ENCODE peak calls at places on chromosomes 5 and 9, in five cellular contexts. D is left lung, O is cardiac fibroblast, A is AG04449, C is choroid plexus epithelial cell. S is an unnamed sample.

GRCh38 chr5:41925555-41925946 is 470 bp downstream of the FBXO4 start:
- DNase-seq in D (no peak), O (peak; percentile 53), A (no peak), C (peak; percentile 33), S (peak; percentile 56)

GRCh38 chr9:19161257-19162025 is 34.1 kb upstream of the PLIN2 start:
- DNase-seq in D (no peak), O (peak; percentile 98), A (peak; percentile 96), C (peak; percentile 99), S (peak; percentile 99)

GRCh38 chr5:171270136-171270535 is 38.9 kb upstream of the TLX3 start:
- DNase-seq in D (no peak), O (peak; percentile 27), A (no peak), C (peak; percentile 30), S (peak; percentile 2)

GRCh38 chr9:14530301-14530700 is 162.9 kb downstream of the ZDHHC21 start:
- DNase-seq in D (no peak), O (no peak), A (no peak), C (no peak), S (no peak)

GRCh38 chr5:129379406-129379805 is 80.7 kb upstream of the ADAMTS19 start:
- DNase-seq in D (no peak), O (peak; percentile 32), A (no peak), C (no peak), S (peak; percentile 42)

GRCh38 chr9:5072871-5073270 is 87.8 kb downstream of the JAK2 start:
- DNase-seq in D (peak; percentile 34), O (no peak), A (no peak), C (no peak), S (no peak)

GRCh38 chr5:154301726-154302125 is 111.2 kb downstream of the GALNT10 start:
- DNase-seq in D (no peak), O (no peak), A (no peak), C (no peak), S (no peak)

GRCh38 chr9:17349816-17350215 is 215.0 kb downstream of the CNTLN start:
- DNase-seq in D (no peak), O (peak; percentile 20), A (peak; percentile 61), C (peak; percentile 66), S (peak; percentile 14)

GRCh38 chr9:84667571-84668203 is 1.8 kb upstream of the NTRK2 start:
- DNase-seq in D (no peak), O (peak; percentile 47), A (no peak), C (peak; percentile 44), S (peak; percentile 19)

DNA sequence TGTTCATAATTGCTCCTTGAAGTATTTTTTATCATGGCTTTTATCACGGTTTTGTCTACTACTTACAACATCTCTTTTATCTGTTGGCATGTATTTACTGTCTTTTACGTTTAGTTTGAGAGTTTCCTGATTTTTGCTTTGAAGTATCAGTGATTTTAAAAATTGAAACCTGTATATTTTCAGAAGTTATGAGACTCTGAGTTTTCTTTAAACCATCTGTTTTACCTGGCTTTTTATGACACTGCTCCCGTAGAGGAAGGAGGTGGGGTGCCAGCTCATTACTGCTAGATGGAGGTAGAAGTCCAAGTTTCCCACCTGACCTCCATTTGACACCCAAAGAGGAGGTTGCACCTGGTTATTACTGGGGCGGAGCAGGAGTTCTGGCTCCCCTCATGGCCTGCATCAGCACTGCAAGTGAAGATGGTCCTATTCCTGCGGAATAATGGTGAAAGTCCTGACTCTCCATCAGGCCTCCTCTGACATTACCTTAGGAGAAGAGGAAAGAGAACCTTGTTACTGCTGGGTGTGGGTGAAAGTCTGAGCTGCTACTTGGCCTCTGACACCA is 10.0 kb upstream of the ZNF131 start:
- DNase-seq in D (no peak), O (no peak), A (no peak), C (peak; percentile 22), S (no peak)
- TF ChIP-seq CTCF in D (no peak), O (peak; percentile 42), A (peak; percentile 17), C (peak; percentile 61), S (peak; percentile 26)

GRCh38 chr9:133063500-133064231 is 1.9 kb downstream of the CEL start:
- DNase-seq in D (no peak), O (no peak), A (no peak), C (no peak), S (no peak)

GRCh38 chr9:133060417-133060841 is 1.4 kb upstream of the CEL start:
- DNase-seq in D (no peak), O (no peak), A (no peak), C (no peak), S (no peak)

GRCh38 chr9:133064241-133065069 is 2.7 kb downstream of the CEL start:
- DNase-seq in D (peak; percentile 63), O (no peak), A (no peak), C (no peak), S (no peak)

GRCh38 chr9:133065070-133065388 is 3.2 kb downstream of the CEL start:
- DNase-seq in D (no peak), O (no peak), A (no peak), C (no peak), S (no peak)

DNA sequence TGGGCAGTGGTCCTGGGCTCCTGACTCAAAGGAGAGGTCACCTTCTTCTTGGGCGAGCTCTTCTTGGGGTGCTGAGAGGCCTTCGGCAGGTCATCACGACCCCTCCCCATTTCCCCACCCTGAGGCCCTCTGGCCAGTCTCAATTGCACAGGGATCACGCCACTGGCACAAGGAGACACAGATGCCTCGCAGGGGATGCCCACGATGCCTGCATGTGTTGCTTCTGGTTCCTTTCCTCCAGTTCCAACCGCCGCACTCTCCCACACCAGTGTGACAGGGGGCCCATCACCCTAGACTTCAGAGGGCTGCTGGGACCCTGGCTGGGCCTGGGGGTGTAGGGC is 1.3 kb downstream of the CEL start:
- DNase-seq in D (peak; percentile 51), O (no peak), A (no peak), C (no peak), S (no peak)
- TF ChIP-seq CTCF in D (no peak), O (no peak), A (no peak), C (no peak), S (no peak)

GRCh38 chr5:124252094-124252750 is 494.2 kb downstream of the ZNF608 start:
- DNase-seq in D (no peak), O (no peak), A (no peak), C (peak; percentile 56), S (no peak)

GRCh38 chr5:124257048-124257447 is 489.4 kb downstream of the ZNF608 start:
- DNase-seq in D (no peak), O (no peak), A (no peak), C (no peak), S (no peak)

GRCh38 chr5:124252751-124253146 is 493.7 kb downstream of the ZNF608 start:
- DNase-seq in D (no peak), O (no peak), A (no peak), C (no peak), S (no peak)

GRCh38 chr5:124259017-124259416 is 487.4 kb downstream of the ZNF608 start:
- DNase-seq in D (no peak), O (no peak), A (no peak), C (no peak), S (no peak)

DNA sequence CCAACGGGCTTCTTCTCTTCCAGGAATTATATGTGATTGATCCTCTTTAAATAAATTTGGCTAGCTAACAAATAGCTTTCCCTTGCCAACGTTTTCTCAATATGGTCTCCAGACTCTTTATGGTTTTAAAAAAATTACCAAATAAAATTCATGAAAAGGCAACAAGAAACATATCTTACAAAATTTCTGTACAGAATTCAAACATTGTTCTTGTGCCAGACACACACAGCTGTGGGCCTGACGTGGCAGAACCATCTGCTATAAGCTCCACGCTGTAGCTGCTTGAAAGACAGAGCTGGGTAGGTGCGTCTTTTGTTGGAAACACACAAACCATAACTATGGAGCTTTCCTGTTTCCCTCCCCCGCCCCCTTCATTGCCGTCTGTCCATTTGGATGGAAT is 493.0 kb downstream of the ZNF608 start:
- DNase-seq in D (no peak), O (no peak), A (no peak), C (no peak), S (peak; percentile 7)
- TF ChIP-seq CTCF in D (no peak), O (no peak), A (no peak), C (no peak), S (no peak)

GRCh38 chr9:123999668-124000067 is 11.9 kb upstream of the LHX2 start:
- DNase-seq in D (no peak), O (no peak), A (no peak), C (no peak), S (no peak)
- TF ChIP-seq CTCF in D (no peak), O (no peak), A (no peak), C (no peak), S (no peak)

GRCh38 chr5:148912146-148912545 is 85.7 kb downstream of the ADRB2 start:
- DNase-seq in D (no peak), O (no peak), A (no peak), C (no peak), S (no peak)

GRCh38 chr5:148913493-148913892 is 87.1 kb downstream of the ADRB2 start:
- DNase-seq in D (no peak), O (no peak), A (no peak), C (no peak), S (no peak)

GRCh38 chr5:148911386-148911785 is 85.0 kb downstream of the ADRB2 start:
- DNase-seq in D (no peak), O (no peak), A (no peak), C (no peak), S (no peak)

GRCh38 chr5:148913985-148914421 is 87.6 kb downstream of the ADRB2 start:
- DNase-seq in D (no peak), O (peak; percentile 56), A (peak; percentile 91), C (peak; percentile 25), S (peak; percentile 44)

DNA sequence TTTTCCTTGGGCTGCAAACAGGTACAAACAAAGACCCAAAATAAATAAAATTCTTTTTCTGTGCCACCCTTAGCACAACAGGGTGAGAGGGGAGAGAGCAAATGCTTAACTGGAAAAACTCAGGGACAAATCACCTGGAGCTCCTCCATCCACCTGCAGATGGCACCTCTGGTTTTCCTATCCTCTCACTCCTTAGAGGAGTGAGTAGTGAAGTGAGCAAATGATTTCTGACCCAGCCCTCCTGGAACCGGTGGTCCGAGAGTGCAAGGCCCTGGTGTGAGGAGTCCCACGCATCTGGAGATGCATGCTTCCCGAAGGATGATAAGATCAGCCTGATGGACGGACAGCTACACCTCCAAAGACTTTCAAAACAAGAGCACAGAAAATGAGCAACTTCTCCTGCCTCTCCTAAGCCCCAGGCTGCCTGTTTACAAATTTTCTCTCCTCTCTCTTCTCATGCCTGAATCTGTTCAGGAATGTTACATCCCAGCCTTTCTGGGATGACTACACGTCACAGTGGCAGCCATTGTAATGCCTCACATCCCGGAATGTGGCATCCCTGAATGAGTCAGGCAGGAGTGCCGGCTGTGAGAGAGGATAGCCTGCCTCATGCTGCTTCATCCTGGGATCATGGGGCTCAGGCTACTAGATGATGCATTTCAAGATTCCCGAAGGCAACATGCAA is 86.4 kb downstream of the ADRB2 start:
- DNase-seq in D (no peak), O (peak; percentile 94), A (peak; percentile 93), C (peak; percentile 65), S (peak; percentile 97)
- TF ChIP-seq CTCF in D (no peak), O (peak; percentile 10), A (peak; percentile 23), C (peak; percentile 44), S (peak; percentile 24)

DNA sequence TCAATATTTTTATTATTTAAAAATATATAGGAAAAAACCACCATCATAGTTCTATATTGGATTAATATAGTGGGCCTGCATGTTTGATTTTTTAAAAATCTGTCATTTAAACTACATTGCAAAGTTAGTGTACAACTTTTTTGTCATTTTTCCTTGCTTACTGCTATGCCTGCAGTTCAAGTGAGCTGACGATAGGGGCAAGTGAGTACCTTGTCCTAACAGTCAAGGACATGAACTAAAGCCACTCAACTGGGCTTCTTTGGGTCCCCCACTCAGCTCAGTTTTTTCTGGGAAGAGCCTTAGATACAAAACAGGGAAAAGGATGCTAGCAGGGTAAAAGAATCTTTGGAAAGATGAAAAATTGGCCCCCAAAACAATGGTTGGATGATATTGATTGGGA is 269.9 kb downstream of the MAN2A1 start:
- DNase-seq in D (no peak), O (no peak), A (no peak), C (no peak), S (no peak)
- TF ChIP-seq CTCF in D (no peak), O (peak; percentile 47), A (no peak), C (peak; percentile 39), S (peak; percentile 10)